ENCODE peak calls at places on chromosomes 1 and 21, in eight cellular contexts. One of them, this sample, is unnamed.

GRCh38 chr1:51728611-51729155 is 111.8 kb downstream of the OSBPL9 start:
- DNase-seq in endodermal cell: peak; percentile 69
- DNase-seq in suprapubic skin: no peak
- DNase-seq in naive thymus-derived CD4-positive, alpha-beta T cell: no peak
- DNase-seq in tibial nerve: no peak
- DNase-seq in sigmoid colon: no peak
- DNase-seq in body of pancreas: no peak
- DNase-seq in HAP-1: no peak
- DNase-seq in this sample: no peak

GRCh38 chr1:67031121-67031520 is 22.8 kb downstream of the SLC35D1 start:
- DNase-seq in endodermal cell: no peak
- DNase-seq in suprapubic skin: no peak
- DNase-seq in body of pancreas: no peak
- DNase-seq in HAP-1: no peak
- DNase-seq in tibial nerve: no peak
- DNase-seq in naive thymus-derived CD4-positive, alpha-beta T cell: no peak
- DNase-seq in sigmoid colon: no peak
- DNase-seq in this sample: no peak

GRCh38 chr1:2314803-2315710 is 76.3 kb downstream of the MORN1 start:
- DNase-seq in HAP-1: peak; percentile 21
- DNase-seq in sigmoid colon: peak; percentile 88
- DNase-seq in suprapubic skin: no peak
- DNase-seq in body of pancreas: peak; percentile 53
- DNase-seq in tibial nerve: no peak
- DNase-seq in naive thymus-derived CD4-positive, alpha-beta T cell: peak; percentile 76
- DNase-seq in endodermal cell: peak; percentile 84
- DNase-seq in this sample: peak; percentile 80

GRCh38 chr1:160813215-160813614 is 17.2 kb downstream of the LY9 start:
- DNase-seq in HAP-1: no peak
- DNase-seq in suprapubic skin: no peak
- DNase-seq in sigmoid colon: no peak
- DNase-seq in body of pancreas: no peak
- DNase-seq in naive thymus-derived CD4-positive, alpha-beta T cell: no peak
- DNase-seq in tibial nerve: no peak
- DNase-seq in endodermal cell: no peak
- DNase-seq in this sample: no peak

GRCh38 chr1:3066250-3066711 is 2.7 kb upstream of the PRDM16 start:
- DNase-seq in tibial nerve: no peak
- DNase-seq in sigmoid colon: peak; percentile 58
- DNase-seq in endodermal cell: peak; percentile 86
- DNase-seq in naive thymus-derived CD4-positive, alpha-beta T cell: no peak
- DNase-seq in suprapubic skin: peak; percentile 57
- DNase-seq in HAP-1: peak; percentile 18
- DNase-seq in body of pancreas: peak; percentile 90
- DNase-seq in this sample: no peak

GRCh38 chr1:32014199-32014936 is 700 bp downstream of the KHDRBS1 start:
- DNase-seq in tibial nerve: peak; percentile 34
- DNase-seq in sigmoid colon: peak; percentile 79
- DNase-seq in endodermal cell: peak; percentile 72
- DNase-seq in suprapubic skin: peak; percentile 83
- DNase-seq in naive thymus-derived CD4-positive, alpha-beta T cell: peak; percentile 25
- DNase-seq in HAP-1: no peak
- DNase-seq in body of pancreas: peak; percentile 42
- DNase-seq in this sample: peak; percentile 55

GRCh38 chr1:111179968-111180533 is 20.4 kb downstream of the DENND2D start:
- DNase-seq in body of pancreas: no peak
- DNase-seq in sigmoid colon: no peak
- DNase-seq in naive thymus-derived CD4-positive, alpha-beta T cell: no peak
- DNase-seq in endodermal cell: no peak
- DNase-seq in HAP-1: no peak
- DNase-seq in suprapubic skin: no peak
- DNase-seq in tibial nerve: no peak
- DNase-seq in this sample: no peak

GRCh38 chr21:25607812-25608737 is 794 bp upstream of the MRPL39 start:
- DNase-seq in sigmoid colon: peak; percentile 92
- DNase-seq in endodermal cell: peak; percentile 90
- DNase-seq in HAP-1: peak; percentile 89
- DNase-seq in naive thymus-derived CD4-positive, alpha-beta T cell: peak; percentile 76
- DNase-seq in suprapubic skin: peak; percentile 88
- DNase-seq in body of pancreas: peak; percentile 81
- DNase-seq in tibial nerve: peak; percentile 85
- DNase-seq in this sample: peak; percentile 91

GRCh38 chr1:59062743-59063142 is 234.2 kb upstream of the FGGY start:
- DNase-seq in tibial nerve: no peak
- DNase-seq in HAP-1: no peak
- DNase-seq in naive thymus-derived CD4-positive, alpha-beta T cell: no peak
- DNase-seq in sigmoid colon: peak; percentile 68
- DNase-seq in suprapubic skin: no peak
- DNase-seq in body of pancreas: no peak
- DNase-seq in endodermal cell: peak; percentile 68
- DNase-seq in this sample: peak; percentile 75

GRCh38 chr1:64195089-64195410 is 8.4 kb upstream of the UBE2U start:
- DNase-seq in body of pancreas: no peak
- DNase-seq in tibial nerve: no peak
- DNase-seq in naive thymus-derived CD4-positive, alpha-beta T cell: no peak
- DNase-seq in HAP-1: no peak
- DNase-seq in suprapubic skin: no peak
- DNase-seq in sigmoid colon: no peak
- DNase-seq in endodermal cell: no peak
- DNase-seq in this sample: no peak

GRCh38 chr1:4130096-4130495 is 230.0 kb upstream of the C1orf174 start:
- DNase-seq in sigmoid colon: peak; percentile 49
- DNase-seq in tibial nerve: no peak
- DNase-seq in naive thymus-derived CD4-positive, alpha-beta T cell: no peak
- DNase-seq in HAP-1: no peak
- DNase-seq in body of pancreas: no peak
- DNase-seq in suprapubic skin: no peak
- DNase-seq in endodermal cell: no peak
- DNase-seq in this sample: no peak

GRCh38 chr1:54167422-54168139 is 14.8 kb upstream of the CDCP2 start:
- DNase-seq in endodermal cell: no peak
- DNase-seq in naive thymus-derived CD4-positive, alpha-beta T cell: no peak
- DNase-seq in sigmoid colon: no peak
- DNase-seq in HAP-1: no peak
- DNase-seq in suprapubic skin: no peak
- DNase-seq in tibial nerve: no peak
- DNase-seq in body of pancreas: no peak
- DNase-seq in this sample: no peak

GRCh38 chr1:75136158-75136815 is 2.1 kb downstream of the LHX8 start:
- DNase-seq in endodermal cell: peak; percentile 85
- DNase-seq in sigmoid colon: peak; percentile 47
- DNase-seq in suprapubic skin: no peak
- DNase-seq in body of pancreas: no peak
- DNase-seq in HAP-1: no peak
- DNase-seq in tibial nerve: no peak
- DNase-seq in naive thymus-derived CD4-positive, alpha-beta T cell: no peak
- DNase-seq in this sample: no peak

GRCh38 chr1:40620150-40620549 is 45.3 kb downstream of the RIMS3 start:
- DNase-seq in tibial nerve: no peak
- DNase-seq in sigmoid colon: no peak
- DNase-seq in suprapubic skin: peak; percentile 12
- DNase-seq in HAP-1: no peak
- DNase-seq in naive thymus-derived CD4-positive, alpha-beta T cell: no peak
- DNase-seq in body of pancreas: no peak
- DNase-seq in endodermal cell: no peak
- DNase-seq in this sample: no peak

GRCh38 chr21:41726970-41727783 is 39.7 kb downstream of the RIPK4 start:
- DNase-seq in HAP-1: no peak
- DNase-seq in naive thymus-derived CD4-positive, alpha-beta T cell: no peak
- DNase-seq in endodermal cell: no peak
- DNase-seq in suprapubic skin: no peak
- DNase-seq in body of pancreas: peak; percentile 65
- DNase-seq in tibial nerve: peak; percentile 73
- DNase-seq in sigmoid colon: no peak
- DNase-seq in this sample: peak; percentile 14

GRCh38 chr1:231926933-231927332 is 300.3 kb downstream of the DISC1 start:
- DNase-seq in sigmoid colon: no peak
- DNase-seq in suprapubic skin: no peak
- DNase-seq in tibial nerve: no peak
- DNase-seq in body of pancreas: no peak
- DNase-seq in naive thymus-derived CD4-positive, alpha-beta T cell: no peak
- DNase-seq in endodermal cell: no peak
- DNase-seq in HAP-1: no peak
- DNase-seq in this sample: no peak

GRCh38 chr1:11563560-11564069 is 84.7 kb downstream of the DISP3 start:
- DNase-seq in naive thymus-derived CD4-positive, alpha-beta T cell: no peak
- DNase-seq in suprapubic skin: no peak
- DNase-seq in sigmoid colon: no peak
- DNase-seq in tibial nerve: no peak
- DNase-seq in HAP-1: no peak
- DNase-seq in endodermal cell: peak; percentile 85
- DNase-seq in body of pancreas: no peak
- DNase-seq in this sample: peak; percentile 22

GRCh38 chr1:240189386-240189989 is 97.8 kb downstream of the FMN2 start:
- DNase-seq in naive thymus-derived CD4-positive, alpha-beta T cell: peak; percentile 8
- DNase-seq in endodermal cell: peak; percentile 77
- DNase-seq in tibial nerve: peak; percentile 48
- DNase-seq in suprapubic skin: no peak
- DNase-seq in HAP-1: peak; percentile 51
- DNase-seq in sigmoid colon: no peak
- DNase-seq in body of pancreas: peak; percentile 34
- DNase-seq in this sample: peak; percentile 14

GRCh38 chr1:37890378-37891014 is 31.1 kb upstream of the MTF1 start:
- DNase-seq in naive thymus-derived CD4-positive, alpha-beta T cell: peak; percentile 23
- DNase-seq in suprapubic skin: peak; percentile 43
- DNase-seq in HAP-1: peak; percentile 36
- DNase-seq in endodermal cell: no peak
- DNase-seq in tibial nerve: peak; percentile 28
- DNase-seq in body of pancreas: no peak
- DNase-seq in sigmoid colon: no peak
- DNase-seq in this sample: peak; percentile 50

GRCh38 chr1:180927348-180927747 is 14.7 kb downstream of the KIAA1614 start:
- DNase-seq in sigmoid colon: peak; percentile 87
- DNase-seq in naive thymus-derived CD4-positive, alpha-beta T cell: no peak
- DNase-seq in endodermal cell: no peak
- DNase-seq in suprapubic skin: no peak
- DNase-seq in tibial nerve: no peak
- DNase-seq in HAP-1: no peak
- DNase-seq in body of pancreas: no peak
- DNase-seq in this sample: peak; percentile 58

GRCh38 chr1:8138673-8139072 is 112.6 kb upstream of the ERRFI1 start:
- DNase-seq in tibial nerve: no peak
- DNase-seq in suprapubic skin: no peak
- DNase-seq in naive thymus-derived CD4-positive, alpha-beta T cell: no peak
- DNase-seq in endodermal cell: no peak
- DNase-seq in body of pancreas: no peak
- DNase-seq in sigmoid colon: no peak
- DNase-seq in HAP-1: no peak
- DNase-seq in this sample: no peak
- H3K4me1 ChIP-seq in tibial nerve: peaks cover 27% of the 10 kb centered on the region
- H3K4me1 ChIP-seq in suprapubic skin: peaks cover 25% of the 10 kb centered on the region
- H3K4me1 ChIP-seq in naive thymus-derived CD4-positive, alpha-beta T cell: no peaks in the 10 kb centered on the region
- H3K4me1 ChIP-seq in endodermal cell: no peaks in the 10 kb centered on the region
- H3K4me1 ChIP-seq in body of pancreas: peaks cover 17% of the 10 kb centered on the region
- H3K4me1 ChIP-seq in sigmoid colon: no peaks in the 10 kb centered on the region
- H3K4me1 ChIP-seq in HAP-1: no peaks in the 10 kb centered on the region
- H3K4me1 ChIP-seq in this sample: peaks cover 64% of the 10 kb centered on the region

DNA sequence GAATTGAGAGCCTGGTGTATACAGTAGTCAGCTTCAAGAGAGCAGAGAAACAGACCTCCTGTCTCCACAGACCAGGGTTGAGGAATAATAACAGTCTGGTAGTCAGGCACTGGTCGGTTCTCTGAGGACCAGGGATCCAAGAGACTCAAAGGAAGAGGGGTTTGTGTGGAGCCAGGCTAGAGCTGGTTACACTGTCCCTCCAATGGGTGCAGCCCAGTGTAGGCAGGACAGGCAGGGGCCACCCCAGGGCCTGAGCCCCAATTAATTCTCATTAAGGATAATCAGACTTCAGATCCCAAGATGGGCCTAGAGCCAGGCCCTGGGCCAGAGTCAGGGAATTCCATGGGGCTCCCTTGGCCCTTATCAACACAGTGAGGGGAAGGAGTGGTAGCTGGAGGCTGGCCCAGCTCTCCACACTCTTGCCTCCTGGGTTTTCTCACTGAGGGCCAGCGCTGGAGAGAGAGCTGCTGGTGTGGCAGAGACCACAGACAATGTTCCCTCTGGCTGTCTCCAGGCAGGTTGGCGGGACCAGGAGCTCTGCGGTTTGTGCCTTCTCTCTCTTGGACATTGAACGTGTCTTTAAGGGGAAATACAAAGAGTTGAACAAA is 9.1 kb downstream of the SEMA4A start:
- DNase-seq in sigmoid colon: no peak
- DNase-seq in HAP-1: no peak
- DNase-seq in endodermal cell: no peak
- DNase-seq in body of pancreas: no peak
- DNase-seq in tibial nerve: no peak
- DNase-seq in naive thymus-derived CD4-positive, alpha-beta T cell: no peak
- DNase-seq in suprapubic skin: no peak
- DNase-seq in this sample: no peak
- H3K4me1 ChIP-seq in sigmoid colon: no peaks in the 10 kb centered on the region
- H3K4me1 ChIP-seq in HAP-1: peaks cover 5% of the 10 kb centered on the region
- H3K4me1 ChIP-seq in endodermal cell: no peaks in the 10 kb centered on the region
- H3K4me1 ChIP-seq in body of pancreas: peaks cover 8% of the 10 kb centered on the region
- H3K4me1 ChIP-seq in tibial nerve: peaks cover 28% of the 10 kb centered on the region
- H3K4me1 ChIP-seq in naive thymus-derived CD4-positive, alpha-beta T cell: peaks cover 6% of the 10 kb centered on the region
- H3K4me1 ChIP-seq in suprapubic skin: peaks cover 19% of the 10 kb centered on the region
- H3K4me1 ChIP-seq in this sample: peaks cover 10% of the 10 kb centered on the region

GRCh38 chr1:205261946-205262668 is 34.4 kb downstream of the TMCC2 start:
- DNase-seq in body of pancreas: no peak
- DNase-seq in sigmoid colon: no peak
- DNase-seq in endodermal cell: no peak
- DNase-seq in suprapubic skin: no peak
- DNase-seq in tibial nerve: no peak
- DNase-seq in naive thymus-derived CD4-positive, alpha-beta T cell: no peak
- DNase-seq in HAP-1: no peak
- DNase-seq in this sample: peak; percentile 20

GRCh38 chr1:205257735-205258134 is 30.0 kb downstream of the TMCC2 start:
- DNase-seq in sigmoid colon: no peak
- DNase-seq in suprapubic skin: no peak
- DNase-seq in tibial nerve: no peak
- DNase-seq in body of pancreas: no peak
- DNase-seq in endodermal cell: no peak
- DNase-seq in HAP-1: no peak
- DNase-seq in naive thymus-derived CD4-positive, alpha-beta T cell: no peak
- DNase-seq in this sample: peak; percentile 30

GRCh38 chr1:205258313-205259176 is 30.8 kb downstream of the TMCC2 start:
- DNase-seq in sigmoid colon: no peak
- DNase-seq in HAP-1: no peak
- DNase-seq in naive thymus-derived CD4-positive, alpha-beta T cell: no peak
- DNase-seq in suprapubic skin: no peak
- DNase-seq in tibial nerve: no peak
- DNase-seq in body of pancreas: no peak
- DNase-seq in endodermal cell: no peak
- DNase-seq in this sample: peak; percentile 52

GRCh38 chr1:205259361-205259832 is 31.7 kb downstream of the TMCC2 start:
- DNase-seq in suprapubic skin: no peak
- DNase-seq in body of pancreas: no peak
- DNase-seq in endodermal cell: no peak
- DNase-seq in sigmoid colon: no peak
- DNase-seq in tibial nerve: no peak
- DNase-seq in naive thymus-derived CD4-positive, alpha-beta T cell: no peak
- DNase-seq in HAP-1: no peak
- DNase-seq in this sample: peak; percentile 51

GRCh38 chr1:205259998-205260397 is 32.3 kb downstream of the TMCC2 start:
- DNase-seq in endodermal cell: no peak
- DNase-seq in HAP-1: no peak
- DNase-seq in tibial nerve: no peak
- DNase-seq in suprapubic skin: no peak
- DNase-seq in naive thymus-derived CD4-positive, alpha-beta T cell: no peak
- DNase-seq in sigmoid colon: no peak
- DNase-seq in body of pancreas: no peak
- DNase-seq in this sample: no peak
- H3K4me1 ChIP-seq in endodermal cell: no peaks in the 10 kb centered on the region
- H3K4me1 ChIP-seq in HAP-1: no peaks in the 10 kb centered on the region
- H3K4me1 ChIP-seq in tibial nerve: peaks cover 58% of the 10 kb centered on the region
- H3K4me1 ChIP-seq in suprapubic skin: peaks cover 30% of the 10 kb centered on the region
- H3K4me1 ChIP-seq in naive thymus-derived CD4-positive, alpha-beta T cell: no peaks in the 10 kb centered on the region
- H3K4me1 ChIP-seq in sigmoid colon: no peaks in the 10 kb centered on the region
- H3K4me1 ChIP-seq in body of pancreas: no peaks in the 10 kb centered on the region
- H3K4me1 ChIP-seq in this sample: peaks cover 53% of the 10 kb centered on the region

GRCh38 chr1:183038913-183039312 is 15.7 kb downstream of the LAMC1 start:
- DNase-seq in sigmoid colon: no peak
- DNase-seq in tibial nerve: no peak
- DNase-seq in HAP-1: no peak
- DNase-seq in suprapubic skin: no peak
- DNase-seq in body of pancreas: no peak
- DNase-seq in naive thymus-derived CD4-positive, alpha-beta T cell: no peak
- DNase-seq in endodermal cell: no peak
- DNase-seq in this sample: no peak
- H3K4me1 ChIP-seq in sigmoid colon: no peaks in the 10 kb centered on the region
- H3K4me1 ChIP-seq in tibial nerve: peaks cover 95% of the 10 kb centered on the region
- H3K4me1 ChIP-seq in HAP-1: peaks cover 24% of the 10 kb centered on the region
- H3K4me1 ChIP-seq in suprapubic skin: peaks cover 41% of the 10 kb centered on the region
- H3K4me1 ChIP-seq in body of pancreas: peaks cover 7% of the 10 kb centered on the region
- H3K4me1 ChIP-seq in naive thymus-derived CD4-positive, alpha-beta T cell: no peaks in the 10 kb centered on the region
- H3K4me1 ChIP-seq in endodermal cell: no peaks in the 10 kb centered on the region
- H3K4me1 ChIP-seq in this sample: peaks cover 14% of the 10 kb centered on the region

This sample was measured in SJCRH30.